ENCODE peak calls at places on chromosomes 6 and 20, in five cellular contexts. Y, O, Q, P and U are unnamed samples.

GRCh38 chr6:38528196-38528965 is 111.3 kb downstream of the BTBD9 start:
- DNase-seq in P (peak), Q (no peak), O (no peak), Y (no peak), U (no peak)

GRCh38 chr6:20279608-20280287 is 67.5 kb upstream of the MBOAT1 start:
- DNase-seq in O (no peak), Q (no peak), Y (no peak), P (no peak), U (no peak)

GRCh38 chr6:166418691-166419143 is 36.0 kb upstream of the MPC1 start:
- DNase-seq in P (no peak), Y (no peak), Q (no peak), O (no peak), U (no peak)

GRCh38 chr20:50304883-50305635 is 114.4 kb downstream of the CEBPB start:
- DNase-seq in P (peak), Q (peak), Y (no peak), O (peak), U (no peak)

GRCh38 chr20:41094656-41095055 is 42.7 kb upstream of the PLCG1 start:
- DNase-seq in P (peak), Q (peak), Y (no peak), O (peak), U (no peak)

GRCh38 chr6:299050-299980 is 7.0 kb downstream of the DUSP22 start:
- DNase-seq in P (no peak), O (no peak), Q (no peak), Y (no peak), U (no peak)

GRCh38 chr6:99802396-99803031 is 191.5 kb downstream of the MCHR2 start:
- DNase-seq in Q (no peak), O (no peak), P (peak), Y (no peak), U (peak)

GRCh38 chr20:44104807-44105517 is 82.0 kb downstream of the JPH2 start:
- DNase-seq in Q (peak), P (peak), O (peak), Y (no peak), U (peak)

GRCh38 chr6:117440558-117441525 is 15.1 kb upstream of the ROS1 start:
- DNase-seq in P (peak), Q (peak), O (peak), Y (no peak), U (no peak)

GRCh38 chr6:34484899-34485298 is 19.0 kb downstream of the PACSIN1 start:
- DNase-seq in O (no peak), Y (no peak), P (no peak), Q (no peak), U (peak)